ENCODE peak calls at places on chromosomes 3 and 15, in seven cellular contexts. U is IMR-90, E is H9, V is H1, T is trophoblast cell, Y is mesendoderm, I is mesenchymal stem cell. N is an unnamed sample.

GRCh38 chr15:98360031-98360430 is 288.3 kb upstream of the IGF1R start:
- DNase-seq in U (no peak), E (no peak), V (no peak), T (no peak), Y (no peak), I (no peak), N (no peak)

GRCh38 chr3:161999846-162000245 is 503.2 kb downstream of the OTOL1 start:
- DNase-seq in U (no peak), E (no peak), V (no peak), T (no peak), Y (no peak), I (no peak), N (no peak)

GRCh38 chr15:31328425-31328998 is 1.9 kb downstream of the KLF13 start:
- DNase-seq in U (peak; percentile 49), E (no peak), V (no peak), T (peak; percentile 50), Y (no peak), I (peak; percentile 57), N (no peak)

GRCh38 chr15:95869920-95870319 is 460.6 kb upstream of the NR2F2 start:
- DNase-seq in U (no peak), E (no peak), V (no peak), T (no peak), Y (no peak), I (no peak), N (no peak)

GRCh38 chr3:87461443-87461842 is 185.1 kb upstream of the POU1F1 start:
- DNase-seq in U (no peak), E (no peak), V (no peak), T (no peak), Y (no peak), I (no peak), N (no peak)

GRCh38 chr3:186032321-186032720 is 76.6 kb downstream of the ETV5 start:
- DNase-seq in U (no peak), E (no peak), V (no peak), T (no peak), Y (no peak), I (no peak), N (no peak)

GRCh38 chr15:25733856-25734679 is 129.1 kb downstream of the ATP10A start:
- DNase-seq in U (no peak), E (no peak), V (no peak), T (no peak), Y (no peak), I (no peak), N (no peak)

GRCh38 chr3:186942168-186942567 is 11.8 kb downstream of the ST6GAL1 start:
- DNase-seq in U (no peak), E (no peak), V (no peak), T (no peak), Y (no peak), I (no peak), N (no peak)

GRCh38 chr15:44726568-44727461 is 9.5 kb upstream of the TRIM69 start:
- DNase-seq in U (peak; percentile 94), E (peak; percentile 53), V (no peak), T (no peak), Y (peak; percentile 89), I (peak; percentile 96), N (no peak)

GRCh38 chr3:197151562-197151961 is 121.9 kb upstream of the MELTF start:
- DNase-seq in U (peak; percentile 78), E (no peak), V (no peak), T (no peak), Y (no peak), I (peak; percentile 69), N (no peak)

GRCh38 chr15:67854358-67854757 is 14.5 kb upstream of the RNU6-1 start:
- DNase-seq in U (no peak), E (no peak), V (no peak), T (no peak), Y (no peak), I (no peak), N (no peak)

GRCh38 chr3:133167340-133168024 is 129.3 kb downstream of the TMEM108 start:
- DNase-seq in U (no peak), E (no peak), V (no peak), T (no peak), Y (no peak), I (no peak), N (no peak)

GRCh38 chr3:129888739-129889138 is 4.8 kb downstream of the TMCC1 start:
- DNase-seq in U (peak; percentile 98), E (no peak), V (no peak), T (peak; percentile 4), Y (no peak), I (peak; percentile 91), N (no peak)

GRCh38 chr3:157311633-157312365 is 124.9 kb upstream of the PTX3 start:
- DNase-seq in U (peak; percentile 94), E (no peak), V (no peak), T (no peak), Y (no peak), I (peak; percentile 33), N (no peak)

GRCh38 chr15:82307714-82308081 is 41.6 kb downstream of the GOLGA6L10 start:
- DNase-seq in U (no peak), E (peak; percentile 9), V (no peak), T (no peak), Y (no peak), I (no peak), N (no peak)

GRCh38 chr15:90225047-90225446 is 8.7 kb downstream of the CIB1 start:
- DNase-seq in U (no peak), E (no peak), V (no peak), T (no peak), Y (no peak), I (no peak), N (no peak)
- H3K27ac ChIP-seq in U (no peak overlapping the region), E (no peak overlapping the region), V (no peak overlapping the region), T (no peak overlapping the region), Y (no peak overlapping the region), I (no peak overlapping the region), N (no peak overlapping the region)

GRCh38 chr15:36938764-36939163 is 161.6 kb downstream of the MEIS2 start:
- DNase-seq in U (no peak), E (no peak), V (no peak), T (no peak), Y (no peak), I (no peak), N (no peak)
- H3K4ac ChIP-seq in U (no peak overlapping the region), E (no peak overlapping the region), V (no peak overlapping the region), T (no peak overlapping the region), Y (no peak overlapping the region), I (no peak overlapping the region), N (no peak overlapping the region)

GRCh38 chr3:31941230-31941632 is 39.8 kb downstream of the OSBPL10 start:
- DNase-seq in U (no peak), E (no peak), V (no peak), T (no peak), Y (no peak), I (no peak), N (no peak)
- H3K27ac ChIP-seq in U (no peak overlapping the region), E (no peak overlapping the region), V (no peak overlapping the region), T (no peak overlapping the region), Y (no peak overlapping the region), I (no peak overlapping the region), N (no peak overlapping the region)

DNA sequence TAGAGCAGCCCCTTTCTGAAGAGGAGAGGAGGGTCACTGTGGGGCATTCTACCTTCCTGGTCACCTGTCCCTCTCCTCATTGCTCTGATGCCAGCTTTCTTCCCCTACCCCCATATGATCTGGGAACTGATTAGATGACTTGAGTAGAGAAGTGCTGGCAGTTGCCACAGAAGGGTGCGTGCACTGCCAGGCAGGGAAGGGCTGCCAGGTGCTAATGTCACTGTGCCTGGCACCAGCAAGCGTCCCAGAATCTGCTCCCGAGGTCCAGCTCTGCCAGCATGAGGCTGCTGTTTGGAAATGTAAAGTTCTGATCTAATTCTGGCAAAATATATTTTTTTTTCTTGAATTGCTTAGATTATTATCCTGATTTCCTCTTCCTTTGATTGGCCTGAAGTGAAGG is 52.8 kb downstream of the PPM1L start:
- DNase-seq in U (no peak), E (no peak), V (no peak), T (no peak), Y (no peak), I (no peak), N (no peak)
- H3K4ac ChIP-seq in U (no peak overlapping the region), E (no peak overlapping the region), V (no peak overlapping the region), T (no peak overlapping the region), Y (no peak overlapping the region), I (no peak overlapping the region), N (no peak overlapping the region)

GRCh38 chr15:59657635-59658125 is 365 bp upstream of the GTF2A2 start:
- DNase-seq in U (no peak), E (peak; percentile 34), V (no peak), T (peak; percentile 83), Y (no peak), I (no peak), N (no peak)
- H3K27ac ChIP-seq in U (no peak overlapping the region), E (no peak overlapping the region), V (no peak overlapping the region), T (no peak overlapping the region), Y (no peak overlapping the region), I (peak overlapping the region; percentile 19), N (no peak overlapping the region)

GRCh38 chr3:112306825-112307224 is 12.8 kb upstream of the SLC9C1 start:
- DNase-seq in U (no peak), E (no peak), V (no peak), T (no peak), Y (no peak), I (no peak), N (no peak)
- H3K4ac ChIP-seq in U (no peak overlapping the region), E (no peak overlapping the region), V (no peak overlapping the region), T (no peak overlapping the region), Y (no peak overlapping the region), I (no peak overlapping the region), N (no peak overlapping the region)

DNA sequence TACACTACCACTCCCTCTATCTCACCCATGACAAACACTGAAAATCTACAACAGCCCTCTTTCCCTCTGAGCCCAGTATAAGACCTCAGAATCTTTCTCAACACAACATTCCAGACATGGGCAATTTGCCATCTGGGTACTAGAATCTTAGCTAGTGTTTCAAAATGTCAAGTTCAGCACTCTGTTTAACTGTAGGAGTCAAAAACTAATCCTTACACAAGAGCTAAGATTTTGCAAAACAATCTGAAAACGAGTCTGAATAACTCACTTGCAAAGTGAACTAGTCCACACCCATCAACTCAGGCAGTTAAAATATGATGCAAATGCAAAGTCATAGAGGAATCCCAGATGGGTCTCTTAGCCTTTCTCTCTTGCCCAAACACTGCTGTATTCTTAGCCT is 67.8 kb downstream of the GPR176 start:
- DNase-seq in U (peak; percentile 74), E (no peak), V (no peak), T (no peak), Y (no peak), I (peak; percentile 82), N (no peak)
- H3K27ac ChIP-seq in U (no peak overlapping the region), E (no peak overlapping the region), V (no peak overlapping the region), T (no peak overlapping the region), Y (no peak overlapping the region), I (no peak overlapping the region), N (no peak overlapping the region)

GRCh38 chr3:182509312-182509711 is 284.0 kb upstream of the ATP11B start:
- DNase-seq in U (no peak), E (no peak), V (no peak), T (no peak), Y (no peak), I (no peak), N (no peak)

GRCh38 chr3:182508896-182509295 is 284.4 kb upstream of the ATP11B start:
- DNase-seq in U (no peak), E (no peak), V (no peak), T (no peak), Y (no peak), I (no peak), N (no peak)

GRCh38 chr3:182509844-182510460 is 283.4 kb upstream of the ATP11B start:
- DNase-seq in U (no peak), E (no peak), V (no peak), T (no peak), Y (no peak), I (no peak), N (no peak)
- H3K4ac ChIP-seq in U (no peak overlapping the region), E (no peak overlapping the region), V (no peak overlapping the region), T (no peak overlapping the region), Y (no peak overlapping the region), I (no peak overlapping the region), N (no peak overlapping the region)

GRCh38 chr3:182914341-182914740 is 66.0 kb downstream of the DCUN1D1 start:
- DNase-seq in U (peak; percentile 57), E (no peak), V (no peak), T (no peak), Y (no peak), I (no peak), N (no peak)
- H3K27ac ChIP-seq in U (no peak overlapping the region), E (no peak overlapping the region), V (no peak overlapping the region), T (no peak overlapping the region), Y (no peak overlapping the region), I (no peak overlapping the region), N (no peak overlapping the region)

N was measured in neuronal stem cell.